ENCODE peak calls at places on chromosomes 5 and 9, in five cellular contexts. One of them, this sample, is unnamed.
A peak's percentile ranks its signal among the peaks of the same experiment; 100 is the strongest.

GRCh38 chr5:151047814-151048425 is 27.5 kb downstream of the GPX3 start:
- DNase-seq in esophagus squamous epithelium: no peak
- DNase-seq in H1: peak; percentile 55
- DNase-seq in upper lobe of left lung: no peak
- DNase-seq in body of pancreas: no peak
- DNase-seq in this sample: peak; percentile 53

GRCh38 chr5:151581841-151582583 is 9.1 kb downstream of the FAT2 start:
- DNase-seq in esophagus squamous epithelium: no peak
- DNase-seq in H1: no peak
- DNase-seq in upper lobe of left lung: no peak
- DNase-seq in body of pancreas: no peak
- DNase-seq in this sample: no peak

GRCh38 chr5:32506251-32506661 is 61.7 kb upstream of the ZFR start:
- DNase-seq in esophagus squamous epithelium: no peak
- DNase-seq in H1: no peak
- DNase-seq in upper lobe of left lung: no peak
- DNase-seq in body of pancreas: no peak
- DNase-seq in this sample: no peak

GRCh38 chr9:99822596-99823391 is 1.1 kb downstream of the NR4A3 start:
- DNase-seq in esophagus squamous epithelium: no peak
- DNase-seq in H1: peak; percentile 84
- DNase-seq in upper lobe of left lung: peak; percentile 27
- DNase-seq in body of pancreas: peak; percentile 38
- DNase-seq in this sample: peak; percentile 47

GRCh38 chr9:106526805-106527204 is 336.2 kb upstream of the ZNF462 start:
- DNase-seq in esophagus squamous epithelium: no peak
- DNase-seq in H1: no peak
- DNase-seq in upper lobe of left lung: no peak
- DNase-seq in body of pancreas: no peak
- DNase-seq in this sample: no peak

GRCh38 chr5:92634883-92635282 is 946.1 kb downstream of the NR2F1-AS1 start:
- DNase-seq in esophagus squamous epithelium: no peak
- DNase-seq in H1: no peak
- DNase-seq in upper lobe of left lung: no peak
- DNase-seq in body of pancreas: no peak
- DNase-seq in this sample: no peak

GRCh38 chr9:98521141-98521540 is 187.6 kb downstream of the GABBR2 start:
- DNase-seq in esophagus squamous epithelium: no peak
- DNase-seq in H1: no peak
- DNase-seq in upper lobe of left lung: no peak
- DNase-seq in body of pancreas: no peak
- DNase-seq in this sample: no peak

GRCh38 chr5:168020522-168021294 is 270.7 kb upstream of the WWC1 start:
- DNase-seq in esophagus squamous epithelium: no peak
- DNase-seq in H1: no peak
- DNase-seq in upper lobe of left lung: no peak
- DNase-seq in body of pancreas: no peak
- DNase-seq in this sample: no peak

GRCh38 chr5:159099049-159099760 is 511 bp downstream of the EBF1 start:
- DNase-seq in esophagus squamous epithelium: no peak
- DNase-seq in H1: peak; percentile 60
- DNase-seq in upper lobe of left lung: no peak
- DNase-seq in body of pancreas: peak; percentile 44
- DNase-seq in this sample: peak; percentile 41

GRCh38 chr5:179228341-179229121 is 116.7 kb downstream of the ADAMTS2 start:
- DNase-seq in esophagus squamous epithelium: no peak
- DNase-seq in H1: no peak
- DNase-seq in upper lobe of left lung: peak; percentile 18
- DNase-seq in body of pancreas: peak; percentile 17
- DNase-seq in this sample: no peak

GRCh38 chr9:134059661-134060395 is 8.0 kb downstream of the BRD3 start:
- DNase-seq in esophagus squamous epithelium: no peak
- DNase-seq in H1: peak; percentile 49
- DNase-seq in upper lobe of left lung: peak; percentile 53
- DNase-seq in body of pancreas: no peak
- DNase-seq in this sample: peak; percentile 69

GRCh38 chr9:79131375-79131774 is 440.4 kb upstream of the TLE4 start:
- DNase-seq in esophagus squamous epithelium: no peak
- DNase-seq in H1: no peak
- DNase-seq in upper lobe of left lung: no peak
- DNase-seq in body of pancreas: no peak
- DNase-seq in this sample: no peak

GRCh38 chr5:16616536-16617271 is at the start of gene RETREG1:
- DNase-seq in esophagus squamous epithelium: no peak
- DNase-seq in H1: peak; percentile 75
- DNase-seq in upper lobe of left lung: peak; percentile 64
- DNase-seq in body of pancreas: peak; percentile 82
- DNase-seq in this sample: peak; percentile 79

GRCh38 chr5:54135042-54135441 is 175.3 kb downstream of the ARL15 start:
- DNase-seq in esophagus squamous epithelium: no peak
- DNase-seq in H1: no peak
- DNase-seq in upper lobe of left lung: no peak
- DNase-seq in body of pancreas: no peak
- DNase-seq in this sample: no peak

GRCh38 chr9:30504502-30504905 is 1879.9 kb upstream of the ACO1 start:
- DNase-seq in esophagus squamous epithelium: no peak
- DNase-seq in H1: no peak
- DNase-seq in upper lobe of left lung: no peak
- DNase-seq in body of pancreas: no peak
- DNase-seq in this sample: no peak

GRCh38 chr5:133075572-133076536 is 24.0 kb downstream of the HSPA4 start:
- DNase-seq in esophagus squamous epithelium: no peak
- DNase-seq in H1: no peak
- DNase-seq in upper lobe of left lung: no peak
- DNase-seq in body of pancreas: no peak
- DNase-seq in this sample: no peak

GRCh38 chr5:64144429-64145215 is 21.0 kb upstream of the RNF180 start:
- DNase-seq in esophagus squamous epithelium: no peak
- DNase-seq in H1: no peak
- DNase-seq in upper lobe of left lung: no peak
- DNase-seq in body of pancreas: no peak
- DNase-seq in this sample: no peak

GRCh38 chr9:136672431-136673087 is 9.8 kb downstream of the EGFL7 start:
- DNase-seq in esophagus squamous epithelium: no peak
- DNase-seq in H1: no peak
- DNase-seq in upper lobe of left lung: no peak
- DNase-seq in body of pancreas: no peak
- DNase-seq in this sample: no peak

GRCh38 chr5:133539818-133540217 is 72.5 kb downstream of the FSTL4 start:
- DNase-seq in esophagus squamous epithelium: no peak
- DNase-seq in H1: no peak
- DNase-seq in upper lobe of left lung: no peak
- DNase-seq in body of pancreas: no peak
- DNase-seq in this sample: no peak

GRCh38 chr5:121285861-121286527 is 565.7 kb upstream of the FTMT start:
- DNase-seq in esophagus squamous epithelium: no peak
- DNase-seq in H1: no peak
- DNase-seq in upper lobe of left lung: no peak
- DNase-seq in body of pancreas: no peak
- DNase-seq in this sample: no peak

GRCh38 chr5:157955541-157956172 is 96.7 kb upstream of the CLINT1 start:
- DNase-seq in esophagus squamous epithelium: no peak
- DNase-seq in H1: no peak
- DNase-seq in upper lobe of left lung: no peak
- DNase-seq in body of pancreas: no peak
- DNase-seq in this sample: no peak

GRCh38 chr9:2664675-2665065 is 43.1 kb downstream of the VLDLR start:
- DNase-seq in esophagus squamous epithelium: no peak
- DNase-seq in H1: no peak
- DNase-seq in upper lobe of left lung: no peak
- DNase-seq in body of pancreas: no peak
- DNase-seq in this sample: no peak

GRCh38 chr9:2663886-2664674 is 42.5 kb downstream of the VLDLR start:
- DNase-seq in esophagus squamous epithelium: no peak
- DNase-seq in H1: no peak
- DNase-seq in upper lobe of left lung: no peak
- DNase-seq in body of pancreas: no peak
- DNase-seq in this sample: no peak

GRCh38 chr9:2663486-2663885 is 41.9 kb downstream of the VLDLR start:
- DNase-seq in esophagus squamous epithelium: no peak
- DNase-seq in H1: no peak
- DNase-seq in upper lobe of left lung: no peak
- DNase-seq in body of pancreas: no peak
- DNase-seq in this sample: no peak

GRCh38 chr9:2666569-2666968 is 45.0 kb downstream of the VLDLR start:
- DNase-seq in esophagus squamous epithelium: no peak
- DNase-seq in H1: no peak
- DNase-seq in upper lobe of left lung: no peak
- DNase-seq in body of pancreas: no peak
- DNase-seq in this sample: no peak

DNA sequence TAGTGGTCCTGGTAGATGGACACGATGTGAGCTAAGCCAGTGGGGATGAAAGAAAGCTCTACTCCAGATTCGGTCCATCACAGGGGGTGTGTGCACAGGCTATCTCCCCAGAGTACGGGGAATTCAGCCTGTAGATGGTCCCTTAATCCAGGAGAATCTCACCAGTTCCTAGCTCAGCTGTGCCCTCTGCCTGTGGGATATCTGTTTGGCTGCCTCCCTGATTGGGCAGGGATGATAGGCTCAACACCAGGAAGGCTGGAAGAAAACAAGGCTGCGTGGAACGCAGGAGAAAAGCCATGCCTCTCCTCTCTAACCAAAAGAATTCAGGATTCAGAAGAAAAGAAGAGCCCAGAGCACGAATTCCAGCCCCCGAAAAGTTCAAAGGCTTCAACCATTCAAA is 40.9 kb downstream of the VLDLR start:
- DNase-seq in esophagus squamous epithelium: no peak
- DNase-seq in H1: peak; percentile 57
- DNase-seq in upper lobe of left lung: no peak
- DNase-seq in body of pancreas: peak; percentile 56
- DNase-seq in this sample: no peak
- TF ChIP-seq CTCF in esophagus squamous epithelium: no peak
- TF ChIP-seq CTCF in H1: peak; percentile 69
- TF ChIP-seq CTCF in upper lobe of left lung: no peak
- TF ChIP-seq CTCF in body of pancreas: no peak
- TF ChIP-seq CTCF in this sample: no peak

GRCh38 chr5:96175090-96175489 is 213.4 kb upstream of the ELL2 start:
- DNase-seq in esophagus squamous epithelium: no peak
- DNase-seq in H1: no peak
- DNase-seq in upper lobe of left lung: no peak
- DNase-seq in body of pancreas: no peak
- DNase-seq in this sample: no peak
- TF ChIP-seq POLR2A in esophagus squamous epithelium: no peak
- TF ChIP-seq POLR2A in H1: no peak
- TF ChIP-seq POLR2A in upper lobe of left lung: no peak
- TF ChIP-seq POLR2A in body of pancreas: no peak
- TF ChIP-seq POLR2A in this sample: no peak

GRCh38 chr5:175692235-175692995 is 34.5 kb downstream of the HRH2 start:
- DNase-seq in esophagus squamous epithelium: no peak
- DNase-seq in H1: no peak
- DNase-seq in upper lobe of left lung: no peak
- DNase-seq in body of pancreas: no peak
- DNase-seq in this sample: no peak
- H3K4me1 ChIP-seq in esophagus squamous epithelium: peaks cover 12% of the 10 kb centered on the region
- H3K4me1 ChIP-seq in H1: peaks cover 13% of the 10 kb centered on the region
- H3K4me1 ChIP-seq in upper lobe of left lung: peaks cover 30% of the 10 kb centered on the region
- H3K4me1 ChIP-seq in body of pancreas: no peaks in the 10 kb centered on the region
- H3K4me1 ChIP-seq in this sample: no peaks in the 10 kb centered on the region

GRCh38 chr5:139393497-139394122 is 1.3 kb downstream of the PROB1 start:
- DNase-seq in esophagus squamous epithelium: no peak
- DNase-seq in H1: peak; percentile 72
- DNase-seq in upper lobe of left lung: no peak
- DNase-seq in body of pancreas: no peak
- DNase-seq in this sample: no peak

GRCh38 chr5:139395844-139396640 is 1.1 kb upstream of the PROB1 start:
- DNase-seq in esophagus squamous epithelium: no peak
- DNase-seq in H1: no peak
- DNase-seq in upper lobe of left lung: no peak
- DNase-seq in body of pancreas: no peak
- DNase-seq in this sample: no peak

GRCh38 chr5:139394654-139395566 is at the start of gene PROB1:
- DNase-seq in esophagus squamous epithelium: no peak
- DNase-seq in H1: no peak
- DNase-seq in upper lobe of left lung: no peak
- DNase-seq in body of pancreas: no peak
- DNase-seq in this sample: no peak

GRCh38 chr5:139392678-139393496 is 2.0 kb downstream of the PROB1 start:
- DNase-seq in esophagus squamous epithelium: no peak
- DNase-seq in H1: peak; percentile 94
- DNase-seq in upper lobe of left lung: peak; percentile 77
- DNase-seq in body of pancreas: peak; percentile 51
- DNase-seq in this sample: peak; percentile 93

GRCh38 chr5:139394123-139394653 is 716 bp downstream of the PROB1 start:
- DNase-seq in esophagus squamous epithelium: no peak
- DNase-seq in H1: peak; percentile 85
- DNase-seq in upper lobe of left lung: no peak
- DNase-seq in body of pancreas: no peak
- DNase-seq in this sample: no peak
- TF ChIP-seq CTCF in esophagus squamous epithelium: peak; percentile 67
- TF ChIP-seq CTCF in H1: peak; percentile 50
- TF ChIP-seq CTCF in upper lobe of left lung: peak; percentile 22
- TF ChIP-seq CTCF in body of pancreas: no peak
- TF ChIP-seq CTCF in this sample: no peak